ENCODE peak calls at places on chromosomes 3 and 15, in five cellular contexts. One of them, this sample, is unnamed.

GRCh38 chr3:131849640-131850039 is 185.2 kb downstream of the CPNE4 start:
- DNase-seq in skeletal muscle cell: no peak
- DNase-seq in adipocyte: no peak
- DNase-seq in COR-L47: no peak
- DNase-seq in mucosa of descending colon: no peak
- DNase-seq in this sample: no peak

GRCh38 chr3:94345101-94345500 is 282.2 kb downstream of the NSUN3 start:
- DNase-seq in COR-L47: no peak
- DNase-seq in mucosa of descending colon: no peak
- DNase-seq in skeletal muscle cell: no peak
- DNase-seq in adipocyte: no peak
- DNase-seq in this sample: no peak

GRCh38 chr3:72171946-72172345 is 387.0 kb upstream of the PROK2 start:
- DNase-seq in adipocyte: no peak
- DNase-seq in skeletal muscle cell: no peak
- DNase-seq in COR-L47: no peak
- DNase-seq in mucosa of descending colon: no peak
- DNase-seq in this sample: no peak

GRCh38 chr3:65787340-65787739 is 251.4 kb downstream of the MAGI1 start:
- DNase-seq in adipocyte: no peak
- DNase-seq in mucosa of descending colon: no peak
- DNase-seq in COR-L47: no peak
- DNase-seq in skeletal muscle cell: no peak
- DNase-seq in this sample: no peak

GRCh38 chr3:169948559-169949371 is 17.8 kb upstream of the SEC62 start:
- DNase-seq in COR-L47: no peak
- DNase-seq in skeletal muscle cell: no peak
- DNase-seq in mucosa of descending colon: no peak
- DNase-seq in adipocyte: no peak
- DNase-seq in this sample: no peak

GRCh38 chr3:141081141-141081795 is 30.1 kb downstream of the SPSB4 start:
- DNase-seq in COR-L47: no peak
- DNase-seq in adipocyte: no peak
- DNase-seq in mucosa of descending colon: no peak
- DNase-seq in skeletal muscle cell: no peak
- DNase-seq in this sample: no peak

GRCh38 chr15:41573396-41573795 is 14.4 kb downstream of the TYRO3 start:
- DNase-seq in adipocyte: no peak
- DNase-seq in COR-L47: no peak
- DNase-seq in skeletal muscle cell: no peak
- DNase-seq in mucosa of descending colon: no peak
- DNase-seq in this sample: no peak

GRCh38 chr3:41112466-41112865 is 86.8 kb upstream of the CTNNB1 start:
- DNase-seq in COR-L47: no peak
- DNase-seq in skeletal muscle cell: no peak
- DNase-seq in mucosa of descending colon: no peak
- DNase-seq in adipocyte: no peak
- DNase-seq in this sample: no peak

GRCh38 chr3:174083706-174084105 is 686.2 kb downstream of the NLGN1 start:
- DNase-seq in mucosa of descending colon: no peak
- DNase-seq in skeletal muscle cell: no peak
- DNase-seq in adipocyte: no peak
- DNase-seq in COR-L47: no peak
- DNase-seq in this sample: no peak

GRCh38 chr3:151976211-151977050 is 103.0 kb downstream of the SUCNR1 start:
- DNase-seq in skeletal muscle cell: peak; percentile 94
- DNase-seq in COR-L47: no peak
- DNase-seq in adipocyte: peak; percentile 85
- DNase-seq in mucosa of descending colon: no peak
- DNase-seq in this sample: peak; percentile 90

GRCh38 chr3:136305879-136306278 is 55.7 kb downstream of the PCCB start:
- DNase-seq in adipocyte: peak; percentile 68
- DNase-seq in mucosa of descending colon: no peak
- DNase-seq in skeletal muscle cell: peak; percentile 14
- DNase-seq in COR-L47: peak; percentile 4
- DNase-seq in this sample: peak; percentile 50

GRCh38 chr3:186831795-186832194 is 10.7 kb upstream of the ADIPOQ start:
- DNase-seq in COR-L47: no peak
- DNase-seq in skeletal muscle cell: no peak
- DNase-seq in adipocyte: no peak
- DNase-seq in mucosa of descending colon: no peak
- DNase-seq in this sample: no peak

GRCh38 chr15:42384597-42384996 is 25.3 kb downstream of the CAPN3 start:
- DNase-seq in adipocyte: no peak
- DNase-seq in mucosa of descending colon: no peak
- DNase-seq in skeletal muscle cell: no peak
- DNase-seq in COR-L47: no peak
- DNase-seq in this sample: no peak

GRCh38 chr3:110650752-110651151 is 420.9 kb upstream of the NECTIN3 start:
- DNase-seq in skeletal muscle cell: peak; percentile 6
- DNase-seq in mucosa of descending colon: no peak
- DNase-seq in COR-L47: peak; percentile 10
- DNase-seq in adipocyte: peak; percentile 41
- DNase-seq in this sample: no peak

GRCh38 chr3:98972155-98972554 is 70.7 kb upstream of the DCBLD2 start:
- DNase-seq in mucosa of descending colon: no peak
- DNase-seq in adipocyte: peak; percentile 83
- DNase-seq in skeletal muscle cell: peak; percentile 96
- DNase-seq in COR-L47: no peak
- DNase-seq in this sample: peak; percentile 51

GRCh38 chr3:63863150-63864007 is at the start of the genes ATXN7 and THOC7:
- DNase-seq in COR-L47: peak; percentile 11
- DNase-seq in mucosa of descending colon: peak; percentile 85
- DNase-seq in adipocyte: peak; percentile 87
- DNase-seq in skeletal muscle cell: no peak
- DNase-seq in this sample: peak; percentile 78

GRCh38 chr3:28590216-28590615 is 241.6 kb upstream of the AZI2 start:
- DNase-seq in adipocyte: peak; percentile 42
- DNase-seq in mucosa of descending colon: no peak
- DNase-seq in skeletal muscle cell: no peak
- DNase-seq in COR-L47: no peak
- DNase-seq in this sample: no peak

GRCh38 chr3:71210257-71211002 is 373.1 kb downstream of the FOXP1 start:
- DNase-seq in skeletal muscle cell: peak; percentile 94
- DNase-seq in adipocyte: peak; percentile 91
- DNase-seq in COR-L47: no peak
- DNase-seq in mucosa of descending colon: no peak
- DNase-seq in this sample: peak; percentile 55

GRCh38 chr15:98907921-98908490 is 99.6 kb downstream of the PGPEP1L start:
- DNase-seq in adipocyte: no peak
- DNase-seq in COR-L47: no peak
- DNase-seq in mucosa of descending colon: no peak
- DNase-seq in skeletal muscle cell: no peak
- DNase-seq in this sample: no peak

GRCh38 chr15:79863886-79864285 is 32.9 kb downstream of the MTHFS start:
- DNase-seq in COR-L47: no peak
- DNase-seq in mucosa of descending colon: no peak
- DNase-seq in adipocyte: no peak
- DNase-seq in skeletal muscle cell: no peak
- DNase-seq in this sample: no peak

GRCh38 chr3:159938712-159939111 is 49.9 kb upstream of the IL12A start:
- DNase-seq in adipocyte: no peak
- DNase-seq in skeletal muscle cell: no peak
- DNase-seq in mucosa of descending colon: no peak
- DNase-seq in COR-L47: no peak
- DNase-seq in this sample: no peak

GRCh38 chr3:9914559-9915251 is 2.2 kb upstream of the IL17RC start:
- DNase-seq in mucosa of descending colon: no peak
- DNase-seq in adipocyte: no peak
- DNase-seq in COR-L47: peak; percentile 28
- DNase-seq in skeletal muscle cell: no peak
- DNase-seq in this sample: no peak

GRCh38 chr3:15578272-15578671 is 23.1 kb downstream of the HACL1 start:
- DNase-seq in COR-L47: no peak
- DNase-seq in mucosa of descending colon: no peak
- DNase-seq in skeletal muscle cell: no peak
- DNase-seq in adipocyte: no peak
- DNase-seq in this sample: no peak

GRCh38 chr3:123334056-123334455 is 114.8 kb downstream of the ADCY5 start:
- DNase-seq in adipocyte: no peak
- DNase-seq in COR-L47: no peak
- DNase-seq in mucosa of descending colon: peak; percentile 9
- DNase-seq in skeletal muscle cell: no peak
- DNase-seq in this sample: no peak

GRCh38 chr3:53677406-53677805 is 168.8 kb downstream of the CHDH start:
- DNase-seq in mucosa of descending colon: no peak
- DNase-seq in adipocyte: peak; percentile 6
- DNase-seq in skeletal muscle cell: no peak
- DNase-seq in COR-L47: no peak
- DNase-seq in this sample: peak; percentile 20

GRCh38 chr15:53046153-53046790 is 256.1 kb upstream of the ONECUT1 start:
- DNase-seq in mucosa of descending colon: no peak
- DNase-seq in adipocyte: no peak
- DNase-seq in COR-L47: no peak
- DNase-seq in skeletal muscle cell: no peak
- DNase-seq in this sample: no peak

GRCh38 chr3:40680685-40681657 is 156.2 kb downstream of the ZNF621 start:
- DNase-seq in COR-L47: no peak
- DNase-seq in skeletal muscle cell: no peak
- DNase-seq in adipocyte: no peak
- DNase-seq in mucosa of descending colon: no peak
- DNase-seq in this sample: no peak

GRCh38 chr15:31089361-31090047 is 12.0 kb downstream of the TRPM1 start:
- DNase-seq in COR-L47: no peak
- DNase-seq in skeletal muscle cell: no peak
- DNase-seq in adipocyte: no peak
- DNase-seq in mucosa of descending colon: no peak
- DNase-seq in this sample: no peak

GRCh38 chr3:47005212-47006144 is 26.0 kb downstream of the NBEAL2 start:
- DNase-seq in skeletal muscle cell: no peak
- DNase-seq in COR-L47: no peak
- DNase-seq in adipocyte: no peak
- DNase-seq in mucosa of descending colon: peak; percentile 19
- DNase-seq in this sample: no peak

GRCh38 chr3:106758459-106758858 is 618.8 kb upstream of the CCDC54 start:
- DNase-seq in COR-L47: no peak
- DNase-seq in mucosa of descending colon: no peak
- DNase-seq in skeletal muscle cell: peak; percentile 11
- DNase-seq in adipocyte: no peak
- DNase-seq in this sample: no peak

GRCh38 chr15:70071799-70072198 is 25.9 kb downstream of the TLE3 start:
- DNase-seq in adipocyte: no peak
- DNase-seq in mucosa of descending colon: no peak
- DNase-seq in skeletal muscle cell: no peak
- DNase-seq in COR-L47: no peak
- DNase-seq in this sample: no peak

GRCh38 chr3:149267565-149267964 is 45.9 kb upstream of the CP start:
- DNase-seq in mucosa of descending colon: no peak
- DNase-seq in adipocyte: no peak
- DNase-seq in skeletal muscle cell: no peak
- DNase-seq in COR-L47: no peak
- DNase-seq in this sample: no peak

GRCh38 chr3:194206375-194206774 is 70.4 kb downstream of the HES1 start:
- DNase-seq in COR-L47: no peak
- DNase-seq in skeletal muscle cell: no peak
- DNase-seq in adipocyte: no peak
- DNase-seq in mucosa of descending colon: peak; percentile 53
- DNase-seq in this sample: no peak